ENCODE peak calls at places on chromosome 19, in eight cellular contexts. One of them, this sample, is unnamed.

GRCh38 chr19:6418562-6418932 is 6.1 kb downstream of the KHSRP start:
- DNase-seq in thyroid gland: no peak
- DNase-seq in fibroblast of mammary gland: no peak
- DNase-seq in tibial nerve: no peak
- DNase-seq in HFF-Myc: no peak
- DNase-seq in heart left ventricle: no peak
- DNase-seq in astrocyte of the cerebellum: no peak
- DNase-seq in GM12865: no peak
- DNase-seq in this sample: no peak

GRCh38 chr19:55173717-55174409 is 6.2 kb downstream of the SYT5 start:
- DNase-seq in thyroid gland: peak
- DNase-seq in fibroblast of mammary gland: peak
- DNase-seq in tibial nerve: no peak
- DNase-seq in HFF-Myc: no peak
- DNase-seq in heart left ventricle: peak
- DNase-seq in astrocyte of the cerebellum: no peak
- DNase-seq in GM12865: no peak
- DNase-seq in this sample: peak

GRCh38 chr19:11496391-11497163 is 9.1 kb downstream of the ZNF653 start:
- DNase-seq in thyroid gland: peak
- DNase-seq in fibroblast of mammary gland: peak
- DNase-seq in tibial nerve: peak
- DNase-seq in HFF-Myc: peak
- DNase-seq in heart left ventricle: peak
- DNase-seq in astrocyte of the cerebellum: peak
- DNase-seq in GM12865: peak
- DNase-seq in this sample: peak

GRCh38 chr19:38262585-38263268 is 1.6 kb upstream of the SPINT2 start:
- DNase-seq in thyroid gland: no peak
- DNase-seq in fibroblast of mammary gland: no peak
- DNase-seq in tibial nerve: no peak
- DNase-seq in HFF-Myc: no peak
- DNase-seq in heart left ventricle: no peak
- DNase-seq in astrocyte of the cerebellum: no peak
- DNase-seq in GM12865: no peak
- DNase-seq in this sample: no peak

GRCh38 chr19:1445932-1446712 is 3.8 kb upstream of the APC2 start:
- DNase-seq in thyroid gland: no peak
- DNase-seq in fibroblast of mammary gland: no peak
- DNase-seq in tibial nerve: no peak
- DNase-seq in HFF-Myc: no peak
- DNase-seq in heart left ventricle: peak
- DNase-seq in astrocyte of the cerebellum: no peak
- DNase-seq in GM12865: no peak
- DNase-seq in this sample: peak

GRCh38 chr19:40805258-40805868 is 6.4 kb downstream of the EGLN2 start:
- DNase-seq in thyroid gland: peak
- DNase-seq in fibroblast of mammary gland: no peak
- DNase-seq in tibial nerve: no peak
- DNase-seq in HFF-Myc: no peak
- DNase-seq in heart left ventricle: no peak
- DNase-seq in astrocyte of the cerebellum: no peak
- DNase-seq in GM12865: no peak
- DNase-seq in this sample: no peak

GRCh38 chr19:11268783-11269267 is 6.5 kb upstream of the DOCK6 start:
- DNase-seq in thyroid gland: peak
- DNase-seq in fibroblast of mammary gland: peak
- DNase-seq in tibial nerve: peak
- DNase-seq in HFF-Myc: peak
- DNase-seq in heart left ventricle: peak
- DNase-seq in astrocyte of the cerebellum: no peak
- DNase-seq in GM12865: no peak
- DNase-seq in this sample: no peak

GRCh38 chr19:21569497-21569870 is 64.1 kb downstream of the ZNF429 start:
- DNase-seq in thyroid gland: peak
- DNase-seq in fibroblast of mammary gland: peak
- DNase-seq in tibial nerve: no peak
- DNase-seq in HFF-Myc: no peak
- DNase-seq in heart left ventricle: no peak
- DNase-seq in astrocyte of the cerebellum: no peak
- DNase-seq in GM12865: no peak
- DNase-seq in this sample: no peak

GRCh38 chr19:50568321-50569022 is at the start of gene LRRC4B:
- DNase-seq in thyroid gland: no peak
- DNase-seq in fibroblast of mammary gland: no peak
- DNase-seq in tibial nerve: no peak
- DNase-seq in HFF-Myc: no peak
- DNase-seq in heart left ventricle: no peak
- DNase-seq in astrocyte of the cerebellum: no peak
- DNase-seq in GM12865: no peak
- DNase-seq in this sample: peak

GRCh38 chr19:29400917-29401711 is 124.7 kb upstream of the VSTM2B start:
- DNase-seq in thyroid gland: no peak
- DNase-seq in fibroblast of mammary gland: peak
- DNase-seq in tibial nerve: no peak
- DNase-seq in HFF-Myc: no peak
- DNase-seq in heart left ventricle: no peak
- DNase-seq in astrocyte of the cerebellum: no peak
- DNase-seq in GM12865: peak
- DNase-seq in this sample: no peak

GRCh38 chr19:34985249-34986022 is 14.7 kb upstream of the GRAMD1A start:
- DNase-seq in thyroid gland: peak
- DNase-seq in fibroblast of mammary gland: peak
- DNase-seq in tibial nerve: no peak
- DNase-seq in HFF-Myc: peak
- DNase-seq in heart left ventricle: peak
- DNase-seq in astrocyte of the cerebellum: no peak
- DNase-seq in GM12865: no peak
- DNase-seq in this sample: no peak

GRCh38 chr19:47897857-47898256 is 11.7 kb upstream of the SULT2A1 start:
- DNase-seq in thyroid gland: no peak
- DNase-seq in fibroblast of mammary gland: no peak
- DNase-seq in tibial nerve: no peak
- DNase-seq in HFF-Myc: no peak
- DNase-seq in heart left ventricle: no peak
- DNase-seq in astrocyte of the cerebellum: no peak
- DNase-seq in GM12865: no peak
- DNase-seq in this sample: no peak

GRCh38 chr19:22807061-22807835 is 23.3 kb upstream of the ZNF99 start:
- DNase-seq in thyroid gland: no peak
- DNase-seq in fibroblast of mammary gland: no peak
- DNase-seq in tibial nerve: no peak
- DNase-seq in HFF-Myc: no peak
- DNase-seq in heart left ventricle: no peak
- DNase-seq in astrocyte of the cerebellum: no peak
- DNase-seq in GM12865: no peak
- DNase-seq in this sample: no peak

GRCh38 chr19:35609881-35610353 is 2.6 kb upstream of the HAUS5 start:
- DNase-seq in thyroid gland: no peak
- DNase-seq in fibroblast of mammary gland: no peak
- DNase-seq in tibial nerve: no peak
- DNase-seq in HFF-Myc: no peak
- DNase-seq in heart left ventricle: no peak
- DNase-seq in astrocyte of the cerebellum: no peak
- DNase-seq in GM12865: peak
- DNase-seq in this sample: no peak

GRCh38 chr19:1931445-1931844 is 9.5 kb upstream of the CSNK1G2 start:
- DNase-seq in thyroid gland: no peak
- DNase-seq in fibroblast of mammary gland: no peak
- DNase-seq in tibial nerve: no peak
- DNase-seq in HFF-Myc: no peak
- DNase-seq in heart left ventricle: no peak
- DNase-seq in astrocyte of the cerebellum: no peak
- DNase-seq in GM12865: no peak
- DNase-seq in this sample: no peak

GRCh38 chr19:2021453-2022140 is 6.1 kb upstream of the BTBD2 start:
- DNase-seq in thyroid gland: peak
- DNase-seq in fibroblast of mammary gland: no peak
- DNase-seq in tibial nerve: no peak
- DNase-seq in HFF-Myc: no peak
- DNase-seq in heart left ventricle: no peak
- DNase-seq in astrocyte of the cerebellum: no peak
- DNase-seq in GM12865: no peak
- DNase-seq in this sample: no peak

GRCh38 chr19:39339636-39340035 is 2.6 kb upstream of the SAMD4B start:
- DNase-seq in thyroid gland: no peak
- DNase-seq in fibroblast of mammary gland: no peak
- DNase-seq in tibial nerve: no peak
- DNase-seq in HFF-Myc: no peak
- DNase-seq in heart left ventricle: no peak
- DNase-seq in astrocyte of the cerebellum: no peak
- DNase-seq in GM12865: no peak
- DNase-seq in this sample: no peak

GRCh38 chr19:39342647-39343305 is 555 bp downstream of the SAMD4B start:
- DNase-seq in thyroid gland: peak
- DNase-seq in fibroblast of mammary gland: no peak
- DNase-seq in tibial nerve: no peak
- DNase-seq in HFF-Myc: no peak
- DNase-seq in heart left ventricle: no peak
- DNase-seq in astrocyte of the cerebellum: no peak
- DNase-seq in GM12865: no peak
- DNase-seq in this sample: no peak

GRCh38 chr19:39341720-39342604 is at the start of gene SAMD4B:
- DNase-seq in thyroid gland: peak
- DNase-seq in fibroblast of mammary gland: peak
- DNase-seq in tibial nerve: peak
- DNase-seq in HFF-Myc: peak
- DNase-seq in heart left ventricle: peak
- DNase-seq in astrocyte of the cerebellum: peak
- DNase-seq in GM12865: peak
- DNase-seq in this sample: peak

GRCh38 chr19:39345956-39346355 is 3.7 kb downstream of the SAMD4B start:
- DNase-seq in thyroid gland: no peak
- DNase-seq in fibroblast of mammary gland: no peak
- DNase-seq in tibial nerve: no peak
- DNase-seq in HFF-Myc: no peak
- DNase-seq in heart left ventricle: no peak
- DNase-seq in astrocyte of the cerebellum: no peak
- DNase-seq in GM12865: no peak
- DNase-seq in this sample: no peak

DNA sequence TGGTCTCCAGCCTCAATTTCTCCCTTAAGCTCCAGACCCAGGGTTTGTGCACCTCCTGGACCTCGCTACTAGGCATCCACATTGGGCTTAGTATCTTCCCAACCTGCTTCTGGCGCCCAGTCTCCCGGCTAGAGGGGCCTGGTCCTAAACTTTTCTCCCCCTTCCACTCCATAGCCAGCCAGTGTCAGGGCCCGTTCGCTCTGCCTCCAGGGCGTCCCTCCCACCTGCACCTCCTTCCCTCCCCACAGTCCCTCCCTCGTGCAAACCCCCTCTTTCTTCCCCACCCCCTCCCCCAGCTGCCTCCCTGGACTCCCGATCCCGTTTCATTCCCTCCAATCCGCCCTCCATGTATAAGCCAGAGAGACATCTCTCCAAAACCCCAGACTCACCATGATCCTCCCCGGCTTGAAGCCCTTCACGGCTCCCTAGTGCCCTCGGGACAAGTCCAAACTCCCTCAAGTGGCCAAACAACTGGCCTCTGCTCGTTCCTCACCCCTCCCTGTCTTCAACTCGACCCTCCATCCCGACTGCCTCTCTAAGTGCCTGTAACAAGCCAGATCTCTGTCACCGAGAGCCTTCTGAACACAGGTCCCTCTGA is 1.0 kb upstream of the SAMD4B start:
- DNase-seq in thyroid gland: peak
- DNase-seq in fibroblast of mammary gland: no peak
- DNase-seq in tibial nerve: no peak
- DNase-seq in HFF-Myc: no peak
- DNase-seq in heart left ventricle: peak
- DNase-seq in astrocyte of the cerebellum: no peak
- DNase-seq in GM12865: no peak
- DNase-seq in this sample: peak
- TF ChIP-seq CTCF in thyroid gland: no peak
- TF ChIP-seq CTCF in fibroblast of mammary gland: peak
- TF ChIP-seq CTCF in tibial nerve: no peak
- TF ChIP-seq CTCF in HFF-Myc: no peak
- TF ChIP-seq CTCF in heart left ventricle: no peak
- TF ChIP-seq CTCF in astrocyte of the cerebellum: peak
- TF ChIP-seq CTCF in GM12865: no peak
- TF ChIP-seq CTCF in this sample: no peak

GRCh38 chr19:19738564-19738963 is 5.7 kb upstream of the ZNF14 start:
- DNase-seq in thyroid gland: no peak
- DNase-seq in fibroblast of mammary gland: no peak
- DNase-seq in tibial nerve: no peak
- DNase-seq in HFF-Myc: no peak
- DNase-seq in heart left ventricle: no peak
- DNase-seq in astrocyte of the cerebellum: no peak
- DNase-seq in GM12865: no peak
- DNase-seq in this sample: no peak
- TF ChIP-seq CTCF in thyroid gland: no peak
- TF ChIP-seq CTCF in fibroblast of mammary gland: no peak
- TF ChIP-seq CTCF in tibial nerve: no peak
- TF ChIP-seq CTCF in HFF-Myc: no peak
- TF ChIP-seq CTCF in heart left ventricle: no peak
- TF ChIP-seq CTCF in astrocyte of the cerebellum: no peak
- TF ChIP-seq CTCF in GM12865: no peak
- TF ChIP-seq CTCF in this sample: no peak

DNA sequence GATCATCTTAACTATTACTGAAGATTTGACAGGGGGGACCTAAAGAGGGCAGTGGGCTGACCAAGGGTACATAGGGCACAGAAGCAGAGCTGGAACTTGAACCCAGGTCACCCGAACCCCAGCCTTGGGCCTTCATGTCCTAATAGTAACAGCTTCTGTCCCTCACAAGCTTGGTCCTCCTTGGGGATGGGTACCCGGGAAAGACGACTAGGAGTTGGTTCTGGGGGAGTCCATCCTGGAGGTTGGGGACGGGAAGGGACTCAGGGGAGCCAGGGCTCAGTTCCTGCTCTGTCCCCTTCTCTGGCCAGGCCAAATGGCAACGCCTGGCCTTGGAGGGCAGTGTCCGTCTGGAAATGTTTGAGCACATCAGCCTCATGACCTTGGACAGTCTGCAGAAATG is 39.6 kb upstream of the CYP4F8 start:
- DNase-seq in thyroid gland: no peak
- DNase-seq in fibroblast of mammary gland: no peak
- DNase-seq in tibial nerve: no peak
- DNase-seq in HFF-Myc: no peak
- DNase-seq in heart left ventricle: no peak
- DNase-seq in astrocyte of the cerebellum: no peak
- DNase-seq in GM12865: no peak
- DNase-seq in this sample: no peak
- TF ChIP-seq CTCF in thyroid gland: no peak
- TF ChIP-seq CTCF in fibroblast of mammary gland: no peak
- TF ChIP-seq CTCF in tibial nerve: no peak
- TF ChIP-seq CTCF in HFF-Myc: no peak
- TF ChIP-seq CTCF in heart left ventricle: no peak
- TF ChIP-seq CTCF in astrocyte of the cerebellum: no peak
- TF ChIP-seq CTCF in GM12865: no peak
- TF ChIP-seq CTCF in this sample: no peak

GRCh38 chr19:5048091-5048726 is 79.3 kb downstream of the KDM4B start:
- DNase-seq in thyroid gland: peak
- DNase-seq in fibroblast of mammary gland: peak
- DNase-seq in tibial nerve: peak
- DNase-seq in HFF-Myc: no peak
- DNase-seq in heart left ventricle: peak
- DNase-seq in astrocyte of the cerebellum: peak
- DNase-seq in GM12865: peak
- DNase-seq in this sample: peak
- TF ChIP-seq CTCF in thyroid gland: peak
- TF ChIP-seq CTCF in fibroblast of mammary gland: peak
- TF ChIP-seq CTCF in tibial nerve: peak
- TF ChIP-seq CTCF in HFF-Myc: peak
- TF ChIP-seq CTCF in heart left ventricle: peak
- TF ChIP-seq CTCF in astrocyte of the cerebellum: peak
- TF ChIP-seq CTCF in GM12865: peak
- TF ChIP-seq CTCF in this sample: peak

GRCh38 chr19:13103961-13104847 is 1.5 kb upstream of the LYL1 start:
- DNase-seq in thyroid gland: peak
- DNase-seq in fibroblast of mammary gland: no peak
- DNase-seq in tibial nerve: no peak
- DNase-seq in HFF-Myc: no peak
- DNase-seq in heart left ventricle: peak
- DNase-seq in astrocyte of the cerebellum: no peak
- DNase-seq in GM12865: peak
- DNase-seq in this sample: peak
- TF ChIP-seq CTCF in thyroid gland: peak
- TF ChIP-seq CTCF in fibroblast of mammary gland: peak
- TF ChIP-seq CTCF in tibial nerve: peak
- TF ChIP-seq CTCF in HFF-Myc: peak
- TF ChIP-seq CTCF in heart left ventricle: peak
- TF ChIP-seq CTCF in astrocyte of the cerebellum: peak
- TF ChIP-seq CTCF in GM12865: peak
- TF ChIP-seq CTCF in this sample: peak

This sample was measured in nephron progenitor cell.